ENCODE peak calls at places on chromosome 6, in ten cellular contexts. E is spleen, Y is transverse colon, Q is A549, H is uterus, N is GM12892, O is upper lobe of left lung, B is HCT116, U is lower leg skin, L is HepG2. W is an unnamed sample.

GRCh38 chr6:168181776-168182765 is 103.1 kb upstream of the FRMD1 start:
- DNase-seq in E (no peak), Y (no peak), Q (no peak), H (peak), N (no peak), O (no peak), B (no peak), U (no peak), L (no peak), W (no peak)

GRCh38 chr6:3782876-3783832 is 31.6 kb upstream of the PXDC1 start:
- DNase-seq in E (no peak), Y (no peak), Q (no peak), H (no peak), N (no peak), O (no peak), B (no peak), U (no peak), L (no peak), W (no peak)

GRCh38 chr6:97524846-97525245 is 241.8 kb upstream of the MMS22L start:
- DNase-seq in E (peak), Y (no peak), Q (no peak), H (no peak), N (no peak), O (no peak), B (no peak), U (no peak), L (no peak), W (no peak)

GRCh38 chr6:41429506-41430504 is 94.4 kb downstream of the NCR2 start:
- DNase-seq in E (no peak), Y (no peak), Q (no peak), H (no peak), N (no peak), O (no peak), B (no peak), U (no peak), L (no peak), W (no peak)

GRCh38 chr6:15427360-15428070 is 181.6 kb downstream of the JARID2 start:
- DNase-seq in E (no peak), Y (no peak), Q (no peak), H (no peak), N (no peak), O (no peak), B (no peak), U (no peak), L (no peak), W (no peak)

GRCh38 chr6:119158057-119158848 is 79.8 kb upstream of the FAM184A start:
- DNase-seq in E (no peak), Y (no peak), Q (no peak), H (peak), N (no peak), O (peak), B (no peak), U (peak), L (no peak), W (no peak)

GRCh38 chr6:1144842-1145755 is 166.8 kb upstream of the FOXQ1 start:
- DNase-seq in E (no peak), Y (no peak), Q (no peak), H (no peak), N (no peak), O (no peak), B (no peak), U (no peak), L (no peak), W (no peak)

GRCh38 chr6:26450240-26450639 is 7.5 kb upstream of the BTN2A1 start:
- DNase-seq in E (no peak), Y (no peak), Q (peak), H (no peak), N (no peak), O (no peak), B (no peak), U (no peak), L (no peak), W (no peak)

GRCh38 chr6:158667360-158667981 is 17.6 kb downstream of the SYTL3 start:
- DNase-seq in E (no peak), Y (no peak), Q (no peak), H (no peak), N (no peak), O (no peak), B (no peak), U (no peak), L (no peak), W (no peak)
- TF ChIP-seq POLR2A in E (no peak), Y (no peak), Q (no peak), H (no peak), N (no peak), O (no peak), B (no peak), U (no peak), L (no peak), W (no peak)

GRCh38 chr6:31546339-31546961 is at the start of gene ATP6V1G2:
- DNase-seq in E (peak), Y (peak), Q (peak), H (peak), N (no peak), O (peak), B (peak), U (peak), L (peak), W (no peak)
- TF ChIP-seq POLR2A in E (no peak), Y (no peak), Q (no peak), H (no peak), N (no peak), O (no peak), B (no peak), U (no peak), L (no peak), W (no peak)

GRCh38 chr6:37208793-37209192 is 38.8 kb downstream of the PIM1 start:
- DNase-seq in E (no peak), Y (no peak), Q (no peak), H (no peak), N (no peak), O (no peak), B (no peak), U (no peak), L (no peak), W (no peak)

GRCh38 chr6:37207903-37208456 is 38.0 kb downstream of the PIM1 start:
- DNase-seq in E (peak), Y (peak), Q (peak), H (peak), N (peak), O (no peak), B (peak), U (peak), L (peak), W (peak)

GRCh38 chr6:37209461-37210205 is 39.7 kb downstream of the PIM1 start:
- DNase-seq in E (no peak), Y (no peak), Q (no peak), H (no peak), N (no peak), O (no peak), B (no peak), U (no peak), L (no peak), W (no peak)

GRCh38 chr6:37212268-37212667 is 42.3 kb downstream of the PIM1 start:
- DNase-seq in E (no peak), Y (no peak), Q (no peak), H (no peak), N (no peak), O (no peak), B (no peak), U (no peak), L (no peak), W (no peak)

GRCh38 chr6:37210313-37210898 is 40.5 kb downstream of the PIM1 start:
- DNase-seq in E (no peak), Y (peak), Q (peak), H (peak), N (peak), O (no peak), B (peak), U (peak), L (peak), W (peak)
- TF ChIP-seq POLR2A in E (no peak), Y (no peak), Q (no peak), H (no peak), N (no peak), O (no peak), B (no peak), U (no peak), L (no peak), W (no peak)

GRCh38 chr6:137610702-137611101 is 116.5 kb upstream of the OLIG3 start:
- DNase-seq in E (no peak), Y (no peak), Q (no peak), H (no peak), N (no peak), O (no peak), B (no peak), U (no peak), L (no peak), W (no peak)
- TF ChIP-seq POLR2A in E (no peak), Y (no peak), Q (no peak), H (no peak), N (no peak), O (no peak), B (no peak), U (no peak), L (no peak), W (no peak)

DNA sequence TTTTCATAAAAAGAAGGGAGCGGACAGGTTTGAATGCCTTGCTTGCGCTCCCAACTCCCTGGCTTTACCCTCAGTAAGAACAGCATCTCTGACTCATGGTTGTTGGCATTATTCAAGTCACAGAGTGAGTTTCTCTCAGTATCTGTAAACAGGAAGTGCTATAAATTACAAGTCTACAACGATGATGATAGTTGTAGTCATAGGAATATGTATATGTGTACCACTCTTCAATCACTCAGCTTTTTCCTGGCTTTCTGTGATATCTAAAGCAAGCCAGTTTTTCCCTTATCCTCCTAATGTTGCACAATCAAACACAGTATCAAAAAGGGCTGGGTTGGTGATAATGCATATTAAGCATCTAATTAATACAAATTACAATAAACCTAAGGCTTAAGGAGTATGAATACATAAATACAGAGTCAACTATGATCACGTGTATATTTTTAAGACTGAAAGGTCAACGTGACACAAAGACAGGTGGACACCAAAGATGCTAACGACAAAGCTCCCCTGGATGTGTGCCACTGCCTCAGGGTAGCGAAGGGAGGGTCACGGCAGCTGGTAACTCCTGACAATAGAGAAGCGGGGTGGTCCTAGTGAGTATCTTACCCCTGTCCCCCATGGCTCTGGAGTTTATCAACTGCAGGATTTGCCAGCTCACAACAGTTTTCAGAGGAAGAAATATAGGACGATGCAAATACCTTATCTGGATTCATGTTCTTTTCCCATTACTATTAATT is 202.8 kb downstream of the BTBD9 start:
- DNase-seq in E (no peak), Y (no peak), Q (peak), H (no peak), N (no peak), O (no peak), B (peak), U (no peak), L (no peak), W (no peak)
- TF ChIP-seq POLR2A in E (no peak), Y (no peak), Q (no peak), H (no peak), N (no peak), O (no peak), B (no peak), U (no peak), L (no peak), W (no peak)

GRCh38 chr6:13908955-13909381 is 15.8 kb upstream of the RNF182 start:
- DNase-seq in E (no peak), Y (peak), Q (peak), H (peak), N (peak), O (no peak), B (peak), U (no peak), L (peak), W (peak)
- TF ChIP-seq POLR2A in E (no peak), Y (no peak), Q (no peak), H (no peak), N (no peak), O (no peak), B (no peak), U (no peak), L (no peak), W (no peak)

GRCh38 chr6:30211306-30211705 is 1.9 kb downstream of the TRIM26 start:
- DNase-seq in E (no peak), Y (no peak), Q (no peak), H (no peak), N (no peak), O (no peak), B (no peak), U (no peak), L (no peak), W (no peak)
- TF ChIP-seq POLR2A in E (no peak), Y (no peak), Q (no peak), H (no peak), N (no peak), O (no peak), B (no peak), U (no peak), L (no peak), W (no peak)

W was measured in GM12891.